ENCODE peak calls at places on chromosomes 4 and X, in seven cellular contexts. D is stomach; Z is central memory CD4-positive, alpha-beta T cell; W is testis; Q is astrocyte; M is stimulated activated CD8-positive, alpha-beta memory T cell treated with anti-CD3 and anti-CD28 coated beads, Interleukin-4, amount 100 ng/mL, for 1 hour; B is AG08395. C is an unnamed sample.
A peak's percentile ranks its signal among the peaks of the same experiment; 100 is the strongest.

GRCh38 chr4:142121951-142122350 is 485.6 kb downstream of the IL15 start:
- DNase-seq in D (no peak), Z (no peak), W (no peak), Q (no peak), M (no peak), B (no peak), C (no peak)

GRCh38 chr4:128811571-128812359 is 2.3 kb downstream of the JADE1 start:
- DNase-seq in D (peak; percentile 89), Z (peak; percentile 76), W (peak; percentile 92), Q (peak; percentile 84), M (peak; percentile 60), B (peak; percentile 86), C (peak; percentile 69)

GRCh38 chr4:153074501-153075255 is 129.6 kb upstream of the TRIM2 start:
- DNase-seq in D (no peak), Z (no peak), W (no peak), Q (peak; percentile 28), M (no peak), B (no peak), C (no peak)

GRCh38 chr4:187172340-187172761 is 448.7 kb upstream of the FAT1 start:
- DNase-seq in D (no peak), Z (no peak), W (no peak), Q (peak; percentile 67), M (no peak), B (peak; percentile 81), C (no peak)

GRCh38 chr4:1851575-1852415 is 4.2 kb downstream of the LETM1 start:
- DNase-seq in D (peak; percentile 57), Z (no peak), W (no peak), Q (no peak), M (no peak), B (no peak), C (no peak)

GRCh38 chrX:15242899-15243555 is 26.9 kb downstream of the ASB9 start:
- DNase-seq in D (no peak), Z (peak; percentile 17), W (peak; percentile 37), Q (peak; percentile 22), M (peak; percentile 7), B (peak; percentile 60), C (peak; percentile 1)

GRCh38 chr4:94216394-94216793 is 8.7 kb downstream of the SMARCAD1 start:
- DNase-seq in D (no peak), Z (no peak), W (no peak), Q (no peak), M (no peak), B (no peak), C (no peak)

GRCh38 chr4:108492816-108493595 is 127.4 kb upstream of the RPL34 start:
- DNase-seq in D (no peak), Z (peak; percentile 11), W (no peak), Q (peak; percentile 10), M (no peak), B (no peak), C (no peak)

GRCh38 chr4:42302348-42302747 is 94.9 kb upstream of the SHISA3 start:
- DNase-seq in D (peak; percentile 29), Z (no peak), W (peak; percentile 33), Q (no peak), M (no peak), B (no peak), C (no peak)

GRCh38 chrX:110759785-110760184 is 35.8 kb downstream of the CHRDL1 start:
- DNase-seq in D (no peak), Z (no peak), W (no peak), Q (peak; percentile 82), M (no peak), B (peak; percentile 33), C (no peak)

GRCh38 chr4:90621080-90621479 is 493.9 kb downstream of the CCSER1 start:
- DNase-seq in D (no peak), Z (no peak), W (no peak), Q (no peak), M (no peak), B (no peak), C (no peak)

GRCh38 chrX:16712116-16712824 is at the start of gene CTPS2:
- DNase-seq in D (peak; percentile 70), Z (peak; percentile 34), W (peak; percentile 55), Q (peak; percentile 36), M (no peak), B (peak; percentile 85), C (peak; percentile 23)

GRCh38 chr4:48223633-48224295 is 45.9 kb downstream of the TEC start:
- DNase-seq in D (no peak), Z (no peak), W (no peak), Q (peak; percentile 10), M (no peak), B (no peak), C (no peak)

GRCh38 chr4:154616731-154617130 is 4.3 kb upstream of the FGG start:
- DNase-seq in D (no peak), Z (no peak), W (no peak), Q (no peak), M (no peak), B (no peak), C (no peak)

GRCh38 chr4:76624271-76624681 is 189.2 kb downstream of the SHROOM3 start:
- DNase-seq in D (no peak), Z (no peak), W (peak; percentile 32), Q (peak; percentile 98), M (no peak), B (peak; percentile 90), C (no peak)

C was measured in stimulated activated naive CD4-positive, alpha-beta T cell.